ENCODE peak calls at places on chromosome 9, in five cellular contexts. N is heart right ventricle; W is activated CD4-positive, alpha-beta T cell treated with anti-CD3 and anti-CD28 coated beads, Interleukin-2, amount 50 U/mL, for 1 hour; X is smooth muscle cell of the brain vasculature; Z is stimulated activated CD4-positive, alpha-beta T cell treated with anti-CD3 and anti-CD28 coated beads, Interleukin-12 subunit alpha, Interleukin-12 subunit beta, amount 100 ng/mL, for 4 hours. I is an unnamed sample.

GRCh38 chr9:4674783-4675182 is 4.6 kb upstream of the CDC37L1 start:
- DNase-seq in W (no peak), X (no peak), Z (no peak), N (no peak), I (no peak)

GRCh38 chr9:14692918-14693861 is at the start of gene ZDHHC21:
- DNase-seq in X (no peak), Z (peak), W (peak), N (peak), I (peak)

GRCh38 chr9:126055386-126055785 is 271.2 kb upstream of the MVB12B start:
- DNase-seq in N (no peak), W (no peak), X (no peak), Z (no peak), I (no peak)

GRCh38 chr9:122402403-122403268 is 31.8 kb downstream of the PTGS1 start:
- DNase-seq in X (peak), N (no peak), W (no peak), Z (peak), I (no peak)

GRCh38 chr9:134433909-134434895 is 107.9 kb downstream of the RXRA start:
- DNase-seq in Z (no peak), W (no peak), N (no peak), X (no peak), I (no peak)

GRCh38 chr9:83231039-83231438 is 168.1 kb upstream of the RASEF start:
- DNase-seq in X (no peak), Z (no peak), N (no peak), W (no peak), I (no peak)

GRCh38 chr9:94868462-94868861 is 142.0 kb downstream of the AOPEP start:
- DNase-seq in N (no peak), Z (no peak), W (no peak), X (no peak), I (no peak)

GRCh38 chr9:3528466-3528865 is 2.7 kb upstream of the RFX3 start:
- DNase-seq in W (peak), X (no peak), N (no peak), Z (peak), I (no peak)

GRCh38 chr9:105119166-105119565 is 125.3 kb upstream of the SLC44A1 start:
- DNase-seq in W (no peak), N (no peak), X (no peak), Z (no peak), I (no peak)

GRCh38 chr9:91074866-91075265 is 273.2 kb downstream of the SYK start:
- DNase-seq in W (no peak), X (peak), N (no peak), Z (no peak), I (no peak)

GRCh38 chr9:137273616-137274320 is 3.8 kb upstream of the TOR4A start:
- DNase-seq in X (no peak), N (no peak), Z (no peak), W (no peak), I (no peak)

GRCh38 chr9:81522721-81523551 is 166.4 kb downstream of the TLE1 start:
- DNase-seq in Z (no peak), X (no peak), N (no peak), W (no peak), I (no peak)

GRCh38 chr9:128550770-128551651 is 1.4 kb upstream of the SPTAN1 start:
- DNase-seq in N (peak), Z (no peak), X (no peak), W (no peak), I (peak)